ENCODE peak calls at places on chromosomes 5 and 9, in four cellular contexts. R is adrenal gland, G is PC-9, U is cardiac fibroblast. V is an unnamed sample.
A peak's percentile ranks its signal among the peaks of the same experiment; 100 is the strongest.

GRCh38 chr5:75190227-75190626 is 46.5 kb downstream of the ANKRD31 start:
- DNase-seq in U (no peak), G (no peak), R (no peak), V (no peak)

GRCh38 chr5:68780299-68780960 is 313.4 kb upstream of the SLC30A5 start:
- DNase-seq in U (no peak), R (no peak), G (no peak), V (no peak)

GRCh38 chr5:79795764-79796398 is 106.2 kb downstream of the CMYA5 start:
- DNase-seq in U (peak; percentile 49), G (no peak), R (no peak), V (no peak)

GRCh38 chr9:97548379-97548778 is 46.9 kb downstream of the TMOD1 start:
- DNase-seq in G (no peak), U (no peak), R (no peak), V (no peak)

GRCh38 chr9:137162505-137163100 is 7.2 kb downstream of the LRRC26 start:
- DNase-seq in R (no peak), U (no peak), G (no peak), V (no peak)

GRCh38 chr5:180204420-180204819 is 4.6 kb downstream of the RASGEF1C start:
- DNase-seq in U (no peak), G (no peak), R (no peak), V (no peak)

GRCh38 chr5:135327429-135328127 is 71.5 kb downstream of the MACROH2A1 start:
- DNase-seq in U (no peak), G (no peak), R (no peak), V (no peak)

GRCh38 chr5:155591273-155591672 is 577.7 kb downstream of the KIF4B start:
- DNase-seq in R (no peak), U (no peak), G (no peak), V (no peak)

GRCh38 chr5:166992874-166993722 is 1298.3 kb upstream of the WWC1 start:
- DNase-seq in G (no peak), R (no peak), U (peak; percentile 1), V (no peak)

GRCh38 chr5:142840591-142840990 is 70.4 kb downstream of the ARHGAP26 start:
- DNase-seq in G (no peak), R (no peak), U (no peak), V (no peak)

GRCh38 chr5:149486726-149487635 is 64.3 kb downstream of the CSNK1A1 start:
- DNase-seq in G (peak; percentile 68), U (peak; percentile 68), R (no peak), V (peak; percentile 45)

GRCh38 chr5:1167361-1167727 is 34.1 kb upstream of the SLC6A19 start:
- DNase-seq in R (no peak), G (no peak), U (no peak), V (no peak)

GRCh38 chr5:54017580-54017979 is 292.8 kb downstream of the ARL15 start:
- DNase-seq in U (no peak), R (no peak), G (no peak), V (no peak)

GRCh38 chr9:96854073-96854876 is at the start of gene ZNF782:
- DNase-seq in G (peak; percentile 85), U (peak; percentile 95), R (peak; percentile 94), V (peak; percentile 71)

DNA sequence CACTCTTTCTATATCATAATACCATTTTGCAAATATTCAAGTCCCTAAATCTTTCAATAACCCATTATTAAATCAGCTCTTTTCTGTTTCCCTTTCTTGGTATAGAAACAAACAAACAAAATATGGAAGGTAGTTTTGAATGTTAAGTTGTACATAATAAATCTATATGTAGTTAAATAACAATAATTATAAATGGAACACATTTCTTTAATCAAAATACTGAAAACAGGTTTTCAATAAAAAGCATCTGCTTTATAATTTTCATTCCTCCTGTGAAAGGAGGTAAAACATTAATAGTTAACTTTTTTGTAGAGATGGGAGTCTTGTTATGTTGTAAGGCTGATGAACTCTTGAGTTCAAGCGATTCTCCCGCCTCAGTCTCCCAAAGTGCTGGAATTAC is 54.2 kb downstream of the CDKL3 start:
- DNase-seq in R (no peak), G (no peak), U (no peak), V (no peak)
- H3K4me3 ChIP-seq in R (no peak overlapping the region), G (no peak overlapping the region), U (no peak overlapping the region), V (no peak overlapping the region)

GRCh38 chr5:61468483-61468865 is 136.4 kb downstream of the ZSWIM6 start:
- DNase-seq in G (no peak), R (no peak), U (peak; percentile 5), V (no peak)
- TF ChIP-seq CTCF in G (peak; percentile 18), R (no peak), U (no peak), V (peak; percentile 12)

GRCh38 chr9:128243486-128244415 is 32.1 kb downstream of the GOLGA2 start:
- DNase-seq in R (no peak), G (no peak), U (peak; percentile 29), V (no peak)

GRCh38 chr9:128246471-128246870 is 29.3 kb downstream of the GOLGA2 start:
- DNase-seq in R (no peak), G (no peak), U (no peak), V (no peak)

GRCh38 chr9:128247191-128247803 is 28.5 kb downstream of the GOLGA2 start:
- DNase-seq in U (no peak), R (no peak), G (no peak), V (no peak)

GRCh38 chr9:128244443-128245226 is 31.2 kb downstream of the GOLGA2 start:
- DNase-seq in G (no peak), U (peak; percentile 92), R (peak; percentile 38), V (no peak)

DNA sequence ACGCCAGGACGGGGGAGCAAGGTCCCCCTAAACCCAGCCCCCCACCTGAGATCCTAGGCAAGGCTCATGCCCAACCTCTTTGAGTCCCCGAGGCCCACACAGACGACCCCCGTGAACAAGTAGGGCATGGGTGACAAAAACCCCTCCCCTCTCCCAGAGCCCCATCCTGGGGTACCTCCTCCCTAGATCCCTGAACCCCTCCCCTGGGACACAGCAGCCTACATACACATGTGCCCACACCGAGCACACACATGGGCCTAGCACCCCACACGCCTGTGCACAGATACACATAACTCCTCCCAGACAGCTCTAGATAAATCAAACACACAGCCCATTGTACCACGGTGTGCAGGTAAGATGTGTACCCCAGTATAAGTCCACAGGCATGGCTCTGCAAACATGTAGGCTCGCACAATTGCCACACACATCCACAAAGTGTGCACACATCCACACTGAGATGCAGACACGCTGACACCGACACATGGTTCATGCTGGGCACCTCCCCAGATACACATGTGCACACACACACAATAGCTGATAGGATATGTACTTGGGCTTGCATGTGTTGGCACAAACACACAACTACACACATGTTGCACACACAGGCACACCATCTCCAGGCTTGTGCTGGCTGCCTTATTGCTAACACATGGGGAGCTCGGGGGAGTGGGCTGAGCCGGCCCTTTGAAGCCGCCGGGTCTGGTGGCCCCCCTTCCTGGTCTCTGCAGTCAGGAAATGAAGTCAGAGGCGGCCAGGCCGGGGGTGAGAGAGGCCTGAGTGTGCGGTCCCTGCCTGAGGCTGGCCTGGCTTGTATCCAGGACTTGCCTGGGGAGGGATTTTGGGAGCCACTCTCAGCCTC is 30.3 kb downstream of the GOLGA2 start:
- DNase-seq in G (no peak), U (peak; percentile 70), R (no peak), V (no peak)
- H3K4me3 ChIP-seq in G (no peak overlapping the region), U (no peak overlapping the region), R (no peak overlapping the region), V (no peak overlapping the region)

GRCh38 chr5:29218138-29218537 is 1975.3 kb upstream of the CDH6 start:
- DNase-seq in G (no peak), R (no peak), U (no peak), V (no peak)
- TF ChIP-seq CTCF in G (peak; percentile 42), R (no peak), U (no peak), V (no peak)

GRCh38 chr9:129237804-129238203 is 59.7 kb upstream of the IER5L start:
- DNase-seq in G (no peak), U (no peak), R (no peak), V (no peak)

GRCh38 chr9:129237195-129237611 is 59.1 kb upstream of the IER5L start:
- DNase-seq in G (no peak), U (peak; percentile 70), R (peak; percentile 64), V (no peak)

GRCh38 chr9:129235041-129235930 is 57.2 kb upstream of the IER5L start:
- DNase-seq in R (no peak), G (no peak), U (no peak), V (no peak)

GRCh38 chr9:129235931-129236331 is 57.9 kb upstream of the IER5L start:
- DNase-seq in R (no peak), U (no peak), G (no peak), V (no peak)

DNA sequence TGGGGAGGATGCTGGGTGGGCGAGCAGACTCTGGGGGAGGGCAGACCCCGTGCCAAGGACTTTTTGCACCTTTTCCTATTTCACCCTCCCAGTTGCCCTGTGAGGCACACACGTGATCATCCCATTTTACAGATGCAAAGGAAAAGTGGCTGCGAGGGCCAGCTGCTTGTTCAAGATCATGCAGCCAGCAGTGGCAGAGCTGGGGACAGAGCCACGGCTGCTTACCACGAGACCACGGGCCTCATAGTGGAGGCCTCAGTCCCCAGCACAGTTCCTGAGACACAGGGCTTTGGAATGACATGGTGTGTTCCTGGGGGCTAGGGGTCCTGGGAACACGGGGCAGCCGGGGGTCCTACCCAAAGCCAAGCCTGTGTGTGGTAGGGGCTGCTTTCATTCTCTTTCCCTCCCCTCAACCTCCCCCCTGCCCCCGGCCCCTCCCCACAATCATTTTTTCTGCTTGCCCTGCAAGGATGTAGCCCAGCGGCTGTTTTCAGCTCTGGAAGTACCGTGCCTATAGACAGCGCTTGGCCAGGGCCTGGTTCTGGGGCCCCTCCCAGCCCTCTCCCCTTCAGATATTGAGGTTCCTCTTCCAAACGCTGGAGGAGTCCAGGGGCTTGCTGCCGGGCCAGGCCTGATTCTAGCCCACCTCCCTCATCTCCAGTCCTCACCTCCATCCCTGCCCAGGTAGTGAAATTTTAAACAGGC is 58.5 kb upstream of the IER5L start:
- DNase-seq in G (no peak), R (no peak), U (no peak), V (no peak)
- H3K4me3 ChIP-seq in G (peak overlapping the region; percentile 34), R (no peak overlapping the region), U (no peak overlapping the region), V (no peak overlapping the region)

DNA sequence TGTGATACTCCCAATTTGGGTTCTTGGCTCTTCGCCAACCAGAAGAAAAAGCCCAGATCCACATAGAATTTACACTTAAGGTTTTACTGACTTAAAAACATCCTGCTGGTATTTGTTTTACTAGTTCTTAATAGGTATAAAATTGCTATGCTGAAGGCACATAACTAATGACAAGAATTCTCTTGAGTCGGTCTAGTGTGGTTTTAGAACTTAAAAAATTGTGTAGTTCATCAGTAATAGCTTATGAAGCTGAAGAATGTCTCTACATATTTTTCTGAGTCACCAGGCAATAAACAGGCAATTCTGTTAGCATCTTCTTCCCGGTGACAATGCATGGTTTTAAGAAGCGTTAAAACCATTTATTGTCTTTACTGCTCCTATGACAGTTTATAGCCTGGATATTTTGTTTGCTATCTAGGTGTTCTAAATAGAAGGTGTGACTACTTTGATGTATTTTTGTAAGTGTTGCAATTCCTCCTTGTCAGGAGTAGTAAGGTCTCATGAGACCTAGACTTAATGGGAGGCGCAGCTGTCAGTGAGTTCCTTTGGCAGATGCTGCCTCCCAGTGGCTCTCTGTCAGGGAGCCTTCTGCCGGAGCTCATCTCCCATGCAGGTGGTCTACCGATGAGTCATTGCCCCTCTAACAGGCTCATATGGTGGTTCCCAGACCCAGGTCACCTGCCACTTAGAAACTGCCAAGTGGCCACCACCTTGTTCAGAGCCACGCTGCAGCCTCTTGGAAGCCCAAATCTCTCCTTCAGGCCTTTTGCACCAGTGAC is 173.8 kb downstream of the MAST4 start:
- DNase-seq in U (peak; percentile 29), G (no peak), R (no peak), V (no peak)
- TF ChIP-seq CTCF in U (peak; percentile 18), G (no peak), R (no peak), V (no peak)

V was measured in keratinocyte.